ENCODE peak calls at places on chromosomes 4 and X, in nine cellular contexts. E, F, X, J, Q, U, D, V and K are unnamed samples.

GRCh38 chr4:7324651-7325121 is 110.0 kb downstream of the PSAPL1 start:
- DNase-seq in E (peak), F (no peak), X (no peak), J (no peak), Q (no peak), U (no peak), D (no peak), V (no peak), K (no peak)

GRCh38 chrX:79268788-79269187 is 98.3 kb downstream of the ITM2A start:
- DNase-seq in E (no peak), F (peak), X (no peak), J (no peak), Q (no peak), U (no peak), D (no peak), V (no peak), K (peak)

GRCh38 chrX:11423362-11423818 is 130.2 kb downstream of the AMELX start:
- DNase-seq in E (no peak), F (peak), X (peak), J (no peak), Q (no peak), U (no peak), D (no peak), V (peak), K (no peak)

GRCh38 chr4:106312377-106312776 is 3.6 kb downstream of the TBCK start:
- DNase-seq in E (no peak), F (peak), X (no peak), J (no peak), Q (no peak), U (no peak), D (no peak), V (no peak), K (no peak)

GRCh38 chrX:42247241-42247640 is 323.9 kb upstream of the CASK start:
- DNase-seq in E (no peak), F (peak), X (no peak), J (no peak), Q (no peak), U (no peak), D (no peak), V (no peak), K (peak)

GRCh38 chr4:42676066-42676951 is 19.4 kb upstream of the ATP8A1 start:
- DNase-seq in E (no peak), F (no peak), X (no peak), J (no peak), Q (no peak), U (no peak), D (no peak), V (no peak), K (no peak)

GRCh38 chr4:155237567-155237966 is 29.1 kb downstream of the NPY2R start:
- DNase-seq in E (no peak), F (no peak), X (no peak), J (no peak), Q (no peak), U (no peak), D (no peak), V (no peak), K (no peak)

GRCh38 chrX:12988797-12989196 is 13.9 kb downstream of the TMSB4X start:
- DNase-seq in E (no peak), F (peak), X (peak), J (no peak), Q (peak), U (no peak), D (no peak), V (no peak), K (peak)

GRCh38 chr4:17781831-17782287 is 438 bp upstream of the FAM184B start:
- DNase-seq in E (peak), F (no peak), X (no peak), J (no peak), Q (no peak), U (no peak), D (no peak), V (no peak), K (no peak)

GRCh38 chr4:169612869-169613859 is 781 bp upstream of the NEK1 start:
- DNase-seq in E (peak), F (peak), X (peak), J (peak), Q (peak), U (no peak), D (peak), V (no peak), K (peak)

GRCh38 chr4:13733817-13734216 is 106.3 kb upstream of the BOD1L1 start:
- DNase-seq in E (no peak), F (peak), X (no peak), J (no peak), Q (no peak), U (no peak), D (no peak), V (peak), K (peak)

GRCh38 chr4:71468086-71468485 is 129.3 kb downstream of the SLC4A4 start:
- DNase-seq in E (no peak), F (no peak), X (no peak), J (no peak), Q (no peak), U (no peak), D (no peak), V (no peak), K (no peak)

GRCh38 chrX:41799661-41800060 is 75.7 kb downstream of the GPR82 start:
- DNase-seq in E (no peak), F (no peak), X (no peak), J (no peak), Q (no peak), U (no peak), D (no peak), V (no peak), K (no peak)

GRCh38 chrX:68307767-68308166 is 125.5 kb downstream of the OPHN1 start:
- DNase-seq in E (no peak), F (peak), X (no peak), J (no peak), Q (peak), U (no peak), D (no peak), V (no peak), K (peak)

GRCh38 chr4:123667496-123667895 is 270.9 kb downstream of the SPRY1 start:
- DNase-seq in E (no peak), F (peak), X (no peak), J (no peak), Q (no peak), U (no peak), D (no peak), V (no peak), K (peak)

GRCh38 chrX:95995600-95995999 is 689.0 kb upstream of the DIAPH2 start:
- DNase-seq in E (no peak), F (no peak), X (no peak), J (no peak), Q (no peak), U (no peak), D (no peak), V (no peak), K (peak)

GRCh38 chrX:9573282-9574106 is 108.6 kb downstream of the TBL1X start:
- DNase-seq in E (peak), F (no peak), X (no peak), J (no peak), Q (no peak), U (no peak), D (no peak), V (no peak), K (no peak)

GRCh38 chrX:3181846-3182245 is 140.6 kb downstream of the ARSF start:
- DNase-seq in E (no peak), F (no peak), X (no peak), J (no peak), Q (no peak), U (no peak), D (no peak), V (no peak), K (no peak)

GRCh38 chrX:53711446-53711845 is 24.9 kb upstream of the HUWE1 start:
- DNase-seq in E (no peak), F (no peak), X (no peak), J (no peak), Q (no peak), U (no peak), D (no peak), V (no peak), K (peak)

GRCh38 chr4:117249333-117249732 is 164.0 kb upstream of the TRAM1L1 start:
- DNase-seq in E (no peak), F (no peak), X (no peak), J (no peak), Q (no peak), U (no peak), D (no peak), V (no peak), K (no peak)

GRCh38 chrX:96002401-96002800 is 682.2 kb upstream of the DIAPH2 start:
- DNase-seq in E (no peak), F (peak), X (no peak), J (peak), Q (no peak), U (no peak), D (no peak), V (no peak), K (no peak)

GRCh38 chrX:71301195-71301924 is at the start of gene ITGB1BP2:
- DNase-seq in E (peak), F (peak), X (no peak), J (peak), Q (no peak), U (no peak), D (peak), V (no peak), K (no peak)

GRCh38 chr4:105966046-105966445 is 70.8 kb downstream of the NPNT start:
- DNase-seq in E (peak), F (peak), X (no peak), J (no peak), Q (no peak), U (no peak), D (no peak), V (peak), K (peak)

GRCh38 chr4:138085956-138086355 is 156.2 kb downstream of the SLC7A11 start:
- DNase-seq in E (no peak), F (no peak), X (no peak), J (no peak), Q (no peak), U (no peak), D (no peak), V (no peak), K (no peak)

GRCh38 chrX:24169211-24169610 is 19.7 kb downstream of the ZFX start:
- DNase-seq in E (no peak), F (no peak), X (no peak), J (no peak), Q (no peak), U (no peak), D (no peak), V (no peak), K (no peak)

DNA sequence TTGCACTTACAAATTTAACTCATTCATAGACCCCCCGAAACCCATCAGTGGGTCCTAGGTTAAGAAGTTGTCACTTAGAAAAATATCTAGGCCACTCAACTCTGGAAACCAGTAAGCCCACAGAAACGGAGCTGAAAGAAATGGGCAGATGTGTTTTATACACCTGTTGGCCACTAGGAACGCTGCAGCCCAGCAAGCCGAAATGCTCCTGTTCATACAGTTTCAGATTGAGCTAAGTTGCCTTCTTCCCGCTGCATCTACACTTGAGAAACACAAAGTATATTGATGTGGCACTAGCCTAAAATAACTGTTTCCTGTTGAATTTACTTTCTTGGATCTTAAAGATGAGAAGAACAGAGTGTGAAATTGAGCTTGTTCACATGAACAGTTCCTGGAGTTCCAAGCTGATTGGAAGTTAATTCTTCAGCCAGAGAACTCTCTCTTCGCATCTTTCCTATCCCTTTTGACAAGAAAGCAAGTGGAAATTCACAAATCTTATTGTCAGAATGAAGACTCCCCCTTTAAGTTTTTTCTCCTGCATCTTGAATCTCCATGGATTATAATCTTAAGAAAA is 174.1 kb downstream of the RBMX2 start:
- DNase-seq in E (peak), F (peak), X (no peak), J (peak), Q (peak), U (no peak), D (peak), V (no peak), K (peak)
- TF ChIP-seq CTCF in E (peak), F (peak), X (no peak), J (peak), Q (peak), U (peak), D (peak), V (peak), K (peak)

GRCh38 chrX:56314334-56314733 is 82.2 kb downstream of the KLF8 start:
- DNase-seq in E (no peak), F (peak), X (no peak), J (no peak), Q (no peak), U (no peak), D (no peak), V (no peak), K (peak)
- H3K4me3 ChIP-seq in E (no peak), F (no peak), X (no peak), J (no peak), Q (no peak), U (no peak), D (no peak), V (no peak), K (no peak)

GRCh38 chr4:139279723-139280620 is at the start of gene MGARP:
- DNase-seq in E (peak), F (no peak), X (no peak), J (peak), Q (no peak), U (no peak), D (peak), V (no peak), K (peak)
- TF ChIP-seq CTCF in E (no peak), F (no peak), X (no peak), J (no peak), Q (no peak), U (no peak), D (no peak), V (no peak), K (no peak)

DNA sequence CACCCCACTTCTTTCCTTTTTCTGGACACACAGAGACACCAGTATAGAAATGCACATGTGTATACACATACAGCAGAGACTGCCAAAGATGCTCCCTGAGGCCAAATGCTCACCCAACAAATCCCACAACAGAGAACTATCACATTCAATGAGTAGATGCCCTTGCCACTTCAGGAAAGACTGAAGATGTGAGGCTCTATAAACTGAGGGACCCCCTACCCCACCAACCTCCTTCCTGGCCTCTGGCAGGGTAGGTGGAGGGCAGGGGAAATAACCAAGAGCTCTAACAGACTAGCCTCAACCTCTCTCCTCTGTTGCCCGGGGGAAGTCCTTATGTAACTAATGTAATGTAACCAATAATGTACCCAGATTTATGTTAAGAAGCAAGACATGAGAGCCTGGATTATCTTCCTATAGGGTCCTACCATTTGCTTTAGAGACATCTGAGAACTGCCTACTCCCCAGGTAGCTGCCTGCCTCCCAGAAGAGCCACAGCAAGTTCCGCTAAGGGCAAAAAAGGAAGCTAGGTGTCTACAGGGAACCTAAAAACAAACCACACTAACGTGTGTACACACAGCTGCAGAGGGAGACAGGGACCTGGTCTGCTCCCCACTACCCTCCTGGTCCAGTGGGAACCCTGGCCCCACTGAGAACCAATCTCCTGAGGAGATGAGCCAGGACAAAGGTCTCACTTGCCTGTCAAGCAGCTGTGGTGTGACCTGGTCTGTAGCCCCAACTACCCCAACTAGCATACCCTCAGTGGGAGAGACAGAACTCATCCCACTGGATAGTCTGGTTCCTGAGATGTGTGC is 17.8 kb downstream of the OTUD5 start:
- DNase-seq in E (no peak), F (no peak), X (no peak), J (no peak), Q (no peak), U (no peak), D (no peak), V (no peak), K (no peak)
- H3K4me3 ChIP-seq in E (no peak), F (no peak), X (no peak), J (no peak), Q (no peak), U (no peak), D (no peak), V (no peak), K (no peak)

DNA sequence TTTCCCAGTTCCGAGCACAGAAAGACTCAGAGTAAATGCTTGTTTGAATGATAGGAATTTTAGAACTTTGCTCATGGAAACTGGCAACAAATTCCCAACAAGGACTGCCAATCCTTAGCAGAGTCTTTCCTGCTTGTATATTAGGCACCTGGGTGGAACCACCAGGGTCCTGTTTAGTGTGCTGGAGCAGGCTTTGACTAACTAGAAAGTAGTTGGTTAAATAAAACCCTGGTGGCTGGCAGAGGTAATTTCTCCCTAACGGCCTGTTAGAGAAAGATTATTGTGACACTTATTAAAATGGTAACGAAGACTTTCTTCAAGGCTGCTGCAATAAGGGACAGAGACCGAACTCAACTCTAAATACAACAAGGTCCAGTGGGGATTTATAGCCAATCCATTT is 103.6 kb upstream of the TEX13D start:
- DNase-seq in E (peak), F (no peak), X (no peak), J (no peak), Q (no peak), U (no peak), D (no peak), V (no peak), K (no peak)
- TF ChIP-seq CTCF in E (no peak), F (no peak), X (no peak), J (no peak), Q (peak), U (peak), D (no peak), V (no peak), K (no peak)

GRCh38 chrX:51459125-51459524 is 37.3 kb downstream of the NUDT11 start:
- DNase-seq in E (peak), F (peak), X (no peak), J (no peak), Q (peak), U (peak), D (no peak), V (no peak), K (peak)

GRCh38 chrX:51461053-51462050 is 35.0 kb downstream of the NUDT11 start:
- DNase-seq in E (peak), F (peak), X (no peak), J (no peak), Q (peak), U (peak), D (no peak), V (no peak), K (peak)

GRCh38 chrX:51456246-51456645 is 40.1 kb downstream of the NUDT11 start:
- DNase-seq in E (peak), F (no peak), X (no peak), J (no peak), Q (no peak), U (no peak), D (no peak), V (no peak), K (no peak)

DNA sequence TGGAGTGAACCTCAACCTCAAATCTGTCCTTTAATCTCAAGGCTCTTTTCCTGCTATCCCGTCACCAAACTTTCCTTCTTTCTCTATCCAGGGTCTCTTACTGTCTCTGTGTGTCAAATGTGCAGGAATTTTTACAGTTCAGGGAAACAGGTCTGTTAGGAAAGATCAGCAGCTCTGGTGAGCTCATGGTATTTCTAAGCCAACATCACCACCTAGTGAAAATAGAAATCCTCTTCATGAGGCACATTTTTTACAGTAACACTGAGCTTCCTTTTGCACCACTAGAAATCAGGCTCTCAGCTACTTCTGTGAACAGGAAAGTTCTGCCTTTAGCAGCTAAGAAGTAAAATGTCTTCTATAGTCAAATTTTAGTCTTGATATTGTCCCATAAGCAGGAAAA is 39.6 kb downstream of the NUDT11 start:
- DNase-seq in E (peak), F (peak), X (no peak), J (no peak), Q (no peak), U (no peak), D (no peak), V (no peak), K (peak)
- H3K4me3 ChIP-seq in E (no peak), F (no peak), X (no peak), J (no peak), Q (no peak), U (no peak), D (no peak), V (no peak), K (no peak)